ENCODE peak calls at places on chromosomes 4 and X, in nine cellular contexts. G is endothelial cell; V is effector CD4-positive, alpha-beta T cell; S is activated T-helper 1 cell treated with anti-CD3 and anti-CD28 coated beads, Interleukin-2, amount 50 U/mL, for 16 hours; L is substantia nigra; H is KBM-7; I is activated B cell treated with CpG ODN at 0.5 μM for 24 hours; F is HS-5; P is SK-N-MC. A is an unnamed sample.

GRCh38 chrX:81390244-81390643 is 188.3 kb downstream of the SH3BGRL start:
- DNase-seq in H (no peak), V (no peak), G (no peak), L (no peak), S (no peak), F (no peak), P (no peak), I (no peak), A (no peak)

GRCh38 chr4:37675587-37676290 is 10.4 kb downstream of the RELL1 start:
- DNase-seq in S (no peak), I (peak), P (no peak), F (no peak), H (peak), V (no peak), G (no peak), L (no peak), A (no peak)

GRCh38 chr4:182560358-182560757 is 317.2 kb downstream of the TENM3 start:
- DNase-seq in V (no peak), I (no peak), S (no peak), H (no peak), L (no peak), P (peak), G (no peak), F (no peak), A (no peak)

GRCh38 chrX:29528281-29528680 is 687.1 kb upstream of the MAGEB2 start:
- DNase-seq in H (no peak), F (no peak), I (no peak), L (no peak), G (no peak), P (no peak), V (no peak), S (no peak), A (no peak)

GRCh38 chr4:188960411-188961093 is 821.3 kb downstream of the TRIML1 start:
- DNase-seq in G (no peak), H (no peak), I (no peak), S (no peak), V (no peak), L (no peak), F (peak), P (no peak), A (no peak)

GRCh38 chr4:165131247-165131832 is 18.7 kb upstream of the TMEM192 start:
- DNase-seq in V (peak), F (peak), H (peak), G (peak), I (peak), L (no peak), P (peak), S (peak), A (peak)

GRCh38 chr4:182898479-182898799 is 18.7 kb downstream of the DCTD start:
- DNase-seq in V (no peak), P (no peak), G (no peak), L (no peak), F (no peak), S (no peak), H (no peak), I (no peak), A (no peak)

GRCh38 chrX:101257448-101258259 is 33.5 kb downstream of the TAF7L start:
- DNase-seq in G (no peak), V (no peak), I (no peak), F (no peak), S (no peak), L (no peak), P (no peak), H (peak), A (no peak)

GRCh38 chrX:1521459-1521956 is 15.5 kb downstream of the P2RY8 start:
- DNase-seq in F (no peak), H (peak), V (peak), I (peak), G (no peak), P (no peak), S (no peak), L (no peak), A (peak)

GRCh38 chr4:3044812-3045499 is 29.4 kb downstream of the HTT-AS start:
- DNase-seq in G (no peak), P (no peak), L (no peak), F (no peak), H (no peak), V (no peak), I (no peak), S (no peak), A (no peak)

GRCh38 chrX:69387559-69388487 is 116.3 kb upstream of the NALF2 start:
- DNase-seq in V (peak), G (peak), P (no peak), I (peak), H (peak), F (no peak), L (no peak), S (no peak), A (no peak)

GRCh38 chr4:101944649-101945048 is 154.1 kb downstream of the BANK1 start:
- DNase-seq in V (no peak), F (no peak), L (no peak), P (no peak), I (no peak), H (no peak), S (no peak), G (no peak), A (no peak)

GRCh38 chr4:133268205-133268604 is 119.1 kb downstream of the PCDH10 start:
- DNase-seq in H (no peak), S (no peak), V (no peak), F (no peak), P (no peak), G (no peak), L (no peak), I (no peak), A (no peak)

GRCh38 chr4:6332042-6332668 is 62.5 kb downstream of the WFS1 start:
- DNase-seq in V (no peak), F (no peak), L (no peak), P (no peak), S (no peak), I (no peak), G (peak), H (no peak), A (no peak)

GRCh38 chr4:7721984-7722551 is 217.6 kb downstream of the AFAP1 start:
- DNase-seq in V (no peak), P (no peak), S (no peak), L (no peak), F (no peak), I (no peak), H (peak), G (peak), A (no peak)

GRCh38 chr4:15963001-15963451 is at the start of gene FGFBP2:
- DNase-seq in S (no peak), P (no peak), V (no peak), G (peak), L (no peak), F (peak), I (no peak), H (peak), A (no peak)

GRCh38 chr4:96352051-96352517 is 512.2 kb downstream of the PDHA2 start:
- DNase-seq in S (no peak), L (no peak), I (no peak), V (no peak), P (peak), H (peak), F (no peak), G (peak), A (no peak)

GRCh38 chr4:152605641-152606304 is 69.9 kb upstream of the FBXW7 start:
- DNase-seq in P (no peak), V (no peak), L (no peak), F (no peak), S (no peak), G (no peak), H (no peak), I (no peak), A (no peak)

GRCh38 chrX:40169193-40170086 is 71.7 kb upstream of the BCOR start:
- DNase-seq in V (peak), L (no peak), H (peak), P (no peak), I (peak), F (no peak), S (no peak), G (peak), A (peak)

GRCh38 chr4:8377103-8378075 is 63.1 kb downstream of the ACOX3 start:
- DNase-seq in G (no peak), F (no peak), L (no peak), I (no peak), S (no peak), P (no peak), H (no peak), V (no peak), A (no peak)

GRCh38 chr4:7198440-7199128 is 6.2 kb downstream of the SORCS2 start:
- DNase-seq in L (no peak), S (no peak), P (no peak), I (no peak), G (no peak), V (no peak), H (no peak), F (no peak), A (no peak)

GRCh38 chr4:163280703-163281519 is 51.5 kb downstream of the NPY1R start:
- DNase-seq in H (no peak), S (no peak), G (no peak), I (no peak), L (no peak), F (no peak), V (no peak), P (no peak), A (no peak)

A was measured in T-helper 22 cell.